ENCODE peak calls at places on chromosomes 2 and 18, in four cellular contexts. One of them, this sample, is unnamed.

GRCh38 chr18:61946449-61946848 is 53.6 kb upstream of the RNF152 start:
- DNase-seq in mesothelial cell of epicardium: no peak
- DNase-seq in left ventricle myocardium inferior: no peak
- DNase-seq in HL-60: no peak
- DNase-seq in this sample: no peak

GRCh38 chr2:24429711-24430110 is 61.3 kb upstream of the NCOA1 start:
- DNase-seq in HL-60: no peak
- DNase-seq in mesothelial cell of epicardium: no peak
- DNase-seq in left ventricle myocardium inferior: no peak
- DNase-seq in this sample: no peak

GRCh38 chr2:86020984-86021383 is 84.7 kb downstream of the POLR1A start:
- DNase-seq in left ventricle myocardium inferior: peak; percentile 70
- DNase-seq in mesothelial cell of epicardium: no peak
- DNase-seq in HL-60: no peak
- DNase-seq in this sample: no peak

GRCh38 chr2:121071058-121071504 is 213.9 kb downstream of the TFCP2L1 start:
- DNase-seq in mesothelial cell of epicardium: peak; percentile 72
- DNase-seq in left ventricle myocardium inferior: peak; percentile 68
- DNase-seq in HL-60: peak; percentile 30
- DNase-seq in this sample: no peak

GRCh38 chr18:37717656-37718055 is 152.1 kb upstream of the CELF4 start:
- DNase-seq in left ventricle myocardium inferior: no peak
- DNase-seq in mesothelial cell of epicardium: no peak
- DNase-seq in HL-60: no peak
- DNase-seq in this sample: no peak

GRCh38 chr2:285506-285905 is 2.4 kb downstream of the ALKAL2 start:
- DNase-seq in HL-60: no peak
- DNase-seq in left ventricle myocardium inferior: no peak
- DNase-seq in mesothelial cell of epicardium: no peak
- DNase-seq in this sample: no peak

GRCh38 chr2:165056585-165056984 is 101.3 kb upstream of the SLC38A11 start:
- DNase-seq in mesothelial cell of epicardium: no peak
- DNase-seq in HL-60: no peak
- DNase-seq in left ventricle myocardium inferior: no peak
- DNase-seq in this sample: no peak

GRCh38 chr2:144096531-144096930 is 423.4 kb downstream of the ZEB2 start:
- DNase-seq in mesothelial cell of epicardium: no peak
- DNase-seq in left ventricle myocardium inferior: no peak
- DNase-seq in HL-60: no peak
- DNase-seq in this sample: no peak

GRCh38 chr2:95384854-95385569 is 17.5 kb upstream of the FAHD2A start:
- DNase-seq in mesothelial cell of epicardium: no peak
- DNase-seq in HL-60: no peak
- DNase-seq in left ventricle myocardium inferior: peak; percentile 43
- DNase-seq in this sample: no peak

GRCh38 chr18:78587096-78587495 is 392.5 kb upstream of the SALL3 start:
- DNase-seq in HL-60: no peak
- DNase-seq in mesothelial cell of epicardium: no peak
- DNase-seq in left ventricle myocardium inferior: no peak
- DNase-seq in this sample: no peak

GRCh38 chr18:11570770-11571169 is 38.6 kb upstream of the SLC35G4 start:
- DNase-seq in mesothelial cell of epicardium: no peak
- DNase-seq in HL-60: no peak
- DNase-seq in left ventricle myocardium inferior: no peak
- DNase-seq in this sample: no peak

GRCh38 chr2:108619916-108620620 is 85.8 kb downstream of the LIMS1 start:
- DNase-seq in mesothelial cell of epicardium: no peak
- DNase-seq in HL-60: no peak
- DNase-seq in left ventricle myocardium inferior: no peak
- DNase-seq in this sample: no peak

GRCh38 chr18:3995476-3996102 is 459.5 kb downstream of the DLGAP1 start:
- DNase-seq in left ventricle myocardium inferior: no peak
- DNase-seq in HL-60: peak; percentile 66
- DNase-seq in mesothelial cell of epicardium: peak; percentile 43
- DNase-seq in this sample: no peak

GRCh38 chr18:72674710-72675109 is 130.6 kb upstream of the CBLN2 start:
- DNase-seq in left ventricle myocardium inferior: no peak
- DNase-seq in mesothelial cell of epicardium: no peak
- DNase-seq in HL-60: no peak
- DNase-seq in this sample: no peak

GRCh38 chr2:136383161-136383560 is 265.2 kb upstream of the CXCR4 start:
- DNase-seq in mesothelial cell of epicardium: no peak
- DNase-seq in HL-60: no peak
- DNase-seq in left ventricle myocardium inferior: no peak
- DNase-seq in this sample: no peak

GRCh38 chr2:208479342-208479741 is 72.8 kb downstream of the PTH2R start:
- DNase-seq in left ventricle myocardium inferior: no peak
- DNase-seq in mesothelial cell of epicardium: no peak
- DNase-seq in HL-60: no peak
- DNase-seq in this sample: no peak

GRCh38 chr18:27094621-27095020 is 90.5 kb downstream of the CHST9 start:
- DNase-seq in HL-60: no peak
- DNase-seq in mesothelial cell of epicardium: no peak
- DNase-seq in left ventricle myocardium inferior: no peak
- DNase-seq in this sample: no peak

GRCh38 chr2:159129807-159130206 is 156.7 kb downstream of the WDSUB1 start:
- DNase-seq in left ventricle myocardium inferior: peak; percentile 57
- DNase-seq in HL-60: no peak
- DNase-seq in mesothelial cell of epicardium: no peak
- DNase-seq in this sample: no peak

GRCh38 chr2:70089220-70089945 is 2.1 kb downstream of the PCBP1 start:
- DNase-seq in mesothelial cell of epicardium: no peak
- DNase-seq in HL-60: peak; percentile 48
- DNase-seq in left ventricle myocardium inferior: peak; percentile 22
- DNase-seq in this sample: no peak

GRCh38 chr2:151280276-151280675 is 9.2 kb downstream of the NMI start:
- DNase-seq in HL-60: no peak
- DNase-seq in mesothelial cell of epicardium: no peak
- DNase-seq in left ventricle myocardium inferior: no peak
- DNase-seq in this sample: no peak

GRCh38 chr2:24984912-24985311 is 13.2 kb upstream of the DNAJC27 start:
- DNase-seq in left ventricle myocardium inferior: peak; percentile 42
- DNase-seq in HL-60: no peak
- DNase-seq in mesothelial cell of epicardium: no peak
- DNase-seq in this sample: no peak

GRCh38 chr2:239443666-239444567 is 43.1 kb upstream of the HDAC4 start:
- DNase-seq in left ventricle myocardium inferior: no peak
- DNase-seq in mesothelial cell of epicardium: no peak
- DNase-seq in HL-60: no peak
- DNase-seq in this sample: no peak

GRCh38 chr2:16664052-16664731 is 1.4 kb downstream of the CYRIA start:
- DNase-seq in mesothelial cell of epicardium: no peak
- DNase-seq in left ventricle myocardium inferior: no peak
- DNase-seq in HL-60: peak; percentile 67
- DNase-seq in this sample: peak; percentile 45

GRCh38 chr2:237392186-237392585 is 21.8 kb downstream of the COL6A3 start:
- DNase-seq in mesothelial cell of epicardium: no peak
- DNase-seq in HL-60: no peak
- DNase-seq in left ventricle myocardium inferior: no peak
- DNase-seq in this sample: no peak

GRCh38 chr2:24491626-24492282 is 700 bp downstream of the NCOA1 start:
- DNase-seq in left ventricle myocardium inferior: peak; percentile 61
- DNase-seq in HL-60: peak; percentile 43
- DNase-seq in mesothelial cell of epicardium: peak; percentile 37
- DNase-seq in this sample: peak; percentile 64

GRCh38 chr2:69036926-69037325 is 23.9 kb downstream of the ANTXR1 start:
- DNase-seq in HL-60: no peak
- DNase-seq in left ventricle myocardium inferior: no peak
- DNase-seq in mesothelial cell of epicardium: no peak
- DNase-seq in this sample: no peak

GRCh38 chr18:4453712-4454547 is 1.2 kb downstream of the DLGAP1 start:
- DNase-seq in mesothelial cell of epicardium: no peak
- DNase-seq in left ventricle myocardium inferior: no peak
- DNase-seq in HL-60: no peak
- DNase-seq in this sample: no peak

GRCh38 chr2:23418490-23418911 is 33.5 kb downstream of the KLHL29 start:
- DNase-seq in HL-60: no peak
- DNase-seq in mesothelial cell of epicardium: no peak
- DNase-seq in left ventricle myocardium inferior: no peak
- DNase-seq in this sample: no peak

GRCh38 chr2:163617517-163617916 is 118.3 kb downstream of the FIGN start:
- DNase-seq in HL-60: no peak
- DNase-seq in left ventricle myocardium inferior: no peak
- DNase-seq in mesothelial cell of epicardium: no peak
- DNase-seq in this sample: no peak

GRCh38 chr2:148998162-148998830 is 40.2 kb upstream of the LYPD6B start:
- DNase-seq in HL-60: no peak
- DNase-seq in left ventricle myocardium inferior: no peak
- DNase-seq in mesothelial cell of epicardium: no peak
- DNase-seq in this sample: no peak

GRCh38 chr2:109410021-109410815 is 203.5 kb downstream of the SEPTIN10 start:
- DNase-seq in HL-60: no peak
- DNase-seq in left ventricle myocardium inferior: no peak
- DNase-seq in mesothelial cell of epicardium: no peak
- DNase-seq in this sample: no peak

GRCh38 chr18:13375302-13376255 is 157.0 kb downstream of the LDLRAD4 start:
- DNase-seq in mesothelial cell of epicardium: no peak
- DNase-seq in left ventricle myocardium inferior: peak; percentile 64
- DNase-seq in HL-60: no peak
- DNase-seq in this sample: no peak

GRCh38 chr18:13216092-13216582 is 2.4 kb upstream of the LDLRAD4 start:
- DNase-seq in HL-60: peak; percentile 91
- DNase-seq in left ventricle myocardium inferior: peak; percentile 72
- DNase-seq in mesothelial cell of epicardium: no peak
- DNase-seq in this sample: no peak

GRCh38 chr2:187658952-187659525 is 104.8 kb upstream of the TFPI start:
- DNase-seq in HL-60: peak; percentile 4
- DNase-seq in left ventricle myocardium inferior: no peak
- DNase-seq in mesothelial cell of epicardium: no peak
- DNase-seq in this sample: no peak

GRCh38 chr2:1744151-1744445 is 217 bp downstream of the PXDN start:
- DNase-seq in left ventricle myocardium inferior: no peak
- DNase-seq in mesothelial cell of epicardium: no peak
- DNase-seq in HL-60: no peak
- DNase-seq in this sample: no peak

GRCh38 chr2:1744446-1745170 is at the start of gene PXDN:
- DNase-seq in left ventricle myocardium inferior: peak; percentile 74
- DNase-seq in HL-60: no peak
- DNase-seq in mesothelial cell of epicardium: peak; percentile 59
- DNase-seq in this sample: no peak

GRCh38 chr2:1742300-1742679 is 2.0 kb downstream of the PXDN start:
- DNase-seq in left ventricle myocardium inferior: no peak
- DNase-seq in mesothelial cell of epicardium: no peak
- DNase-seq in HL-60: no peak
- DNase-seq in this sample: no peak

GRCh38 chr2:1742680-1743395 is 1.5 kb downstream of the PXDN start:
- DNase-seq in HL-60: no peak
- DNase-seq in mesothelial cell of epicardium: peak; percentile 62
- DNase-seq in left ventricle myocardium inferior: peak; percentile 79
- DNase-seq in this sample: no peak

GRCh38 chr2:1743396-1744150 is 742 bp downstream of the PXDN start:
- DNase-seq in HL-60: no peak
- DNase-seq in mesothelial cell of epicardium: no peak
- DNase-seq in left ventricle myocardium inferior: no peak
- DNase-seq in this sample: no peak
- TF ChIP-seq CTCF in HL-60: no peak
- TF ChIP-seq CTCF in mesothelial cell of epicardium: no peak
- TF ChIP-seq CTCF in left ventricle myocardium inferior: no peak
- TF ChIP-seq CTCF in this sample: no peak

DNA sequence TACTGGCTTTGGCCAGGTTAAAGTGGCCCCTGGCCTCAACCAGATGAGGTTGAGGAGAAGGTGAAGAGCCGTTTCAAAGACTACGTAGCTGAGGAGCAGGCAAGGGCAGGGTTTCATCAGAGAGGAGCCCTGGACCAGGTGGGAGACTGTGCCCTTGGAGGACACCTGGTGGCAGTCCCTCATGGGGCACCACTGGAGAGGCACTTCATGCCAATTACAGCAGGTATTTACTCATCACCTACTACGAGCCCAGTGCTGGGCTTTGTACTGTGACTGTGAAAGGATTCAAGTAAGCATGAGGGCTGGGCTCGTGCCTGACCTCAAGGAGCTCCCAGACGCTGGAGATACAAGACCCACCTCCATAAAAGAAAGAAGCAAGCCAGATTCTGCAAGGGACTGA is 37.6 kb downstream of the SMAD7 start:
- DNase-seq in HL-60: no peak
- DNase-seq in left ventricle myocardium inferior: no peak
- DNase-seq in mesothelial cell of epicardium: no peak
- DNase-seq in this sample: no peak
- TF ChIP-seq CTCF in HL-60: no peak
- TF ChIP-seq CTCF in left ventricle myocardium inferior: peak; percentile 28
- TF ChIP-seq CTCF in mesothelial cell of epicardium: no peak
- TF ChIP-seq CTCF in this sample: no peak

DNA sequence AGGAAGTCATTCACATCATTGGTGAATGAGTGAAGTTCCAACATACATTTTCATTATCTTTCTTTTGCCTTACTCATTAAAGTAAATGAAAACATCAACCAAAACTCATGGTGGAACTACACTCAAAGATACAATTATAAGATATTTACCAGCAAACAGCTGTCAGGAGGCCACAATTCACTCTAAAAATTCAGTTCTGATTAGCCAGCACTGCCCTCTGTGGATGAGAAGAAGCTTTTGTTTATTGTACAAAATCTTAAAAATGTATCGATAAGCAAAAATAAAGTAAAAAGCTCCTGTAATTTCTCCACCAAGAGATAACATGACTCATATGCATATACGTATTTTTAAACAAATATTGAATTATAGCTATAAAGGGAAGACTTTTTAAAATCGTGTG is 73.5 kb upstream of the RAPGEF4 start:
- DNase-seq in left ventricle myocardium inferior: no peak
- DNase-seq in HL-60: no peak
- DNase-seq in mesothelial cell of epicardium: no peak
- DNase-seq in this sample: no peak
- TF ChIP-seq CTCF in left ventricle myocardium inferior: no peak
- TF ChIP-seq CTCF in HL-60: no peak
- TF ChIP-seq CTCF in mesothelial cell of epicardium: no peak
- TF ChIP-seq CTCF in this sample: no peak

DNA sequence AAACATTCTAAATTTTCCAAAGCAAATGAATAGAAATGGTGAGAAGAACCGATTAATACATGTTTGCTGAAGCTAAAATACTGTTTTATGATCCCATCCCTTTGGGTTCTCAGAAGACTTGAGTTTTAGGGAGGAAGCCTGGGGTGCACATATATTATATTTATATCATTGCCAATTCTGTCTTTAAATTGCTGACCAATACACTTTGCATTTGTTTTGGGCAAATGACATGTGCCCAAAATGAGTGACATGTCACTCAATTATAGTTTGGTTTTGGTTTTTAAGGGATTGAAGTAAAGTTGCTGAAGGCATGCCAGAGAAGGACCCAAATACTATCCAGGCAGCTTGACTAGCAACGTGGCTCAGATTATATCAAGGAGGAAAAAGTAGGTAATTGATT is 50.3 kb upstream of the SP3 start:
- DNase-seq in mesothelial cell of epicardium: no peak
- DNase-seq in left ventricle myocardium inferior: no peak
- DNase-seq in HL-60: no peak
- DNase-seq in this sample: no peak
- TF ChIP-seq CTCF in mesothelial cell of epicardium: no peak
- TF ChIP-seq CTCF in left ventricle myocardium inferior: no peak
- TF ChIP-seq CTCF in HL-60: no peak
- TF ChIP-seq CTCF in this sample: no peak

This sample was measured in natural killer cell.